ENCODE peak calls at places on chromosome 16, in five cellular contexts. F is HFF-Myc; W is activated naive CD8-positive, alpha-beta T cell treated with anti-CD3 and anti-CD28 coated beads for 36 hours; C is NCI-H1436; I is left ventricle myocardium superior. P is an unnamed sample.

GRCh38 chr16:70395345-70395901 is 43.5 kb downstream of the ST3GAL2 start:
- DNase-seq in C (no peak), W (peak; percentile 71), F (no peak), I (peak; percentile 80), P (no peak)

GRCh38 chr16:20707461-20707860 is 10.0 kb upstream of the ACSM1 start:
- DNase-seq in I (no peak), F (no peak), W (no peak), C (no peak), P (no peak)

GRCh38 chr16:17544785-17545184 is 74.0 kb upstream of the XYLT1 start:
- DNase-seq in F (no peak), W (no peak), C (no peak), I (no peak), P (no peak)

GRCh38 chr16:66918803-66919568 is at the start of gene CDH16:
- DNase-seq in W (no peak), I (no peak), F (no peak), C (no peak), P (no peak)

GRCh38 chr16:28981517-28981916 is 3.3 kb upstream of the LAT start:
- DNase-seq in I (no peak), F (no peak), C (no peak), W (peak; percentile 52), P (no peak)

GRCh38 chr16:8686031-8686621 is 11.7 kb downstream of the ABAT start:
- DNase-seq in I (peak; percentile 71), F (no peak), C (no peak), W (no peak), P (no peak)

GRCh38 chr16:11742041-11742535 is 569 bp downstream of the TXNDC11 start:
- DNase-seq in I (peak; percentile 58), F (no peak), C (peak; percentile 7), W (no peak), P (no peak)

GRCh38 chr16:85195884-85196816 is 83.9 kb upstream of the CIBAR2 start:
- DNase-seq in W (no peak), F (no peak), I (peak; percentile 61), C (no peak), P (no peak)

GRCh38 chr16:64948056-64948455 is 173.8 kb downstream of the CDH11 start:
- DNase-seq in I (no peak), F (no peak), C (no peak), W (no peak), P (no peak)

GRCh38 chr16:86565644-86566511 is 751 bp upstream of the FOXC2 start:
- DNase-seq in W (no peak), C (no peak), F (no peak), I (no peak), P (no peak)

GRCh38 chr16:84509032-84509950 is 4.8 kb upstream of the MEAK7 start:
- DNase-seq in I (no peak), F (no peak), C (no peak), W (no peak), P (no peak)

GRCh38 chr16:52812945-52813556 is 239.6 kb downstream of the CHD9NB start:
- DNase-seq in C (no peak), W (no peak), F (peak; percentile 48), I (no peak), P (no peak)

GRCh38 chr16:84942786-84943185 is 68.5 kb downstream of the ZDHHC7 start:
- DNase-seq in C (no peak), W (no peak), F (no peak), I (no peak), P (no peak)

GRCh38 chr16:30382398-30383015 is at the start of gene SEPTIN1:
- DNase-seq in W (peak; percentile 79), F (no peak), I (peak; percentile 36), C (peak; percentile 59), P (no peak)

GRCh38 chr16:85278851-85279250 is 166.6 kb upstream of the CIBAR2 start:
- DNase-seq in F (no peak), C (no peak), W (no peak), I (no peak), P (no peak)

GRCh38 chr16:54286067-54286329 is 589 bp downstream of the IRX3 start:
- DNase-seq in F (no peak), W (no peak), I (no peak), C (no peak), P (no peak)

P was measured in AG04450.